ENCODE peak calls at places on chromosomes 3 and 15, in nine cellular contexts. D is small intestine, B is OCI-LY7, C is cardiac fibroblast, W is BJ, N is astrocyte of the cerebellum, S is HCT116, E is MM.1S, F is foreskin fibroblast. I is an unnamed sample.

GRCh38 chr15:65460948-65461347 is 38.2 kb upstream of the IGDCC4 start:
- DNase-seq in D (no peak), B (no peak), C (peak; percentile 4), W (no peak), N (no peak), S (no peak), E (no peak), F (peak; percentile 21), I (no peak)

GRCh38 chr3:10518506-10519150 is 13.2 kb upstream of the ATP2B2 start:
- DNase-seq in D (no peak), B (no peak), C (peak; percentile 21), W (no peak), N (peak; percentile 88), S (no peak), E (no peak), F (peak; percentile 17), I (peak; percentile 17)

GRCh38 chr3:125037498-125038150 is 18.2 kb downstream of the HEG1 start:
- DNase-seq in D (no peak), B (no peak), C (no peak), W (no peak), N (no peak), S (no peak), E (no peak), F (no peak), I (no peak)

GRCh38 chr15:34271493-34271892 is 46.7 kb downstream of the EMC4 start:
- DNase-seq in D (no peak), B (no peak), C (peak; percentile 63), W (peak; percentile 35), N (no peak), S (no peak), E (no peak), F (peak; percentile 85), I (peak; percentile 67)

GRCh38 chr3:156395961-156396700 is 158.8 kb downstream of the SSR3 start:
- DNase-seq in D (no peak), B (no peak), C (no peak), W (no peak), N (no peak), S (no peak), E (no peak), F (peak; percentile 71), I (no peak)

GRCh38 chr3:179801263-179801662 is 148.4 kb downstream of the USP13 start:
- DNase-seq in D (no peak), B (no peak), C (peak; percentile 92), W (peak; percentile 73), N (peak; percentile 26), S (no peak), E (no peak), F (peak; percentile 95), I (peak; percentile 98)

GRCh38 chr3:130679218-130679617 is 67.4 kb downstream of the PIK3R4 start:
- DNase-seq in D (no peak), B (no peak), C (no peak), W (no peak), N (no peak), S (no peak), E (no peak), F (no peak), I (no peak)

GRCh38 chr3:43155464-43156121 is 49.7 kb upstream of the POMGNT2 start:
- DNase-seq in D (peak; percentile 76), B (no peak), C (peak; percentile 86), W (peak; percentile 28), N (peak; percentile 58), S (peak; percentile 73), E (no peak), F (peak; percentile 93), I (peak; percentile 53)

GRCh38 chr15:58065445-58066041 is at the start of gene ALDH1A2:
- DNase-seq in D (no peak), B (no peak), C (peak; percentile 37), W (no peak), N (no peak), S (no peak), E (no peak), F (peak; percentile 7), I (no peak)

GRCh38 chr3:193842832-193843446 is 249.9 kb downstream of the OPA1 start:
- DNase-seq in D (no peak), B (no peak), C (no peak), W (no peak), N (no peak), S (no peak), E (no peak), F (no peak), I (no peak)

GRCh38 chr3:35307296-35307695 is 332.0 kb upstream of the ARPP21 start:
- DNase-seq in D (no peak), B (no peak), C (no peak), W (no peak), N (no peak), S (no peak), E (no peak), F (no peak), I (no peak)

GRCh38 chr15:25239471-25240345 is 199.1 kb downstream of the UBE3A start:
- DNase-seq in D (no peak), B (no peak), C (no peak), W (no peak), N (no peak), S (no peak), E (no peak), F (no peak), I (no peak)

GRCh38 chr3:140922634-140923033 is 19.0 kb upstream of the SLC25A36 start:
- DNase-seq in D (no peak), B (peak; percentile 24), C (peak; percentile 44), W (no peak), N (no peak), S (no peak), E (no peak), F (peak; percentile 58), I (no peak)

GRCh38 chr3:95715137-95715536 is 1099.3 kb upstream of the EPHA6 start:
- DNase-seq in D (no peak), B (no peak), C (no peak), W (no peak), N (no peak), S (no peak), E (no peak), F (no peak), I (no peak)

GRCh38 chr3:53846851-53847155 is 435 bp downstream of the IL17RB start:
- DNase-seq in D (no peak), B (no peak), C (no peak), W (no peak), N (no peak), S (no peak), E (no peak), F (no peak), I (no peak)
- H3K4me3 ChIP-seq in D (no peak overlapping the region), B (no peak overlapping the region), C (no peak overlapping the region), W (no peak overlapping the region), N (peak overlapping the region; percentile 52), S (peak overlapping the region; percentile 45), E (peak overlapping the region; percentile 81), F (peak overlapping the region; percentile 69), I (no peak overlapping the region)

GRCh38 chr3:37907371-37907770 is 45.7 kb downstream of the CTDSPL start:
- DNase-seq in D (no peak), B (peak; percentile 31), C (no peak), W (no peak), N (no peak), S (no peak), E (no peak), F (no peak), I (no peak)

GRCh38 chr3:37906734-37907282 is 45.1 kb downstream of the CTDSPL start:
- DNase-seq in D (no peak), B (no peak), C (no peak), W (no peak), N (no peak), S (no peak), E (no peak), F (no peak), I (no peak)

GRCh38 chr3:37905346-37905745 is 43.7 kb downstream of the CTDSPL start:
- DNase-seq in D (no peak), B (peak; percentile 53), C (no peak), W (no peak), N (no peak), S (no peak), E (peak; percentile 58), F (peak; percentile 14), I (no peak)

GRCh38 chr3:37904614-37905047 is 43.0 kb downstream of the CTDSPL start:
- DNase-seq in D (no peak), B (no peak), C (peak; percentile 57), W (no peak), N (no peak), S (no peak), E (no peak), F (peak; percentile 72), I (no peak)

GRCh38 chr3:37905987-37906674 is 44.5 kb downstream of the CTDSPL start:
- DNase-seq in D (no peak), B (peak; percentile 49), C (peak; percentile 72), W (peak; percentile 44), N (peak; percentile 56), S (no peak), E (no peak), F (peak; percentile 84), I (peak; percentile 28)
- H3K4me3 ChIP-seq in D (no peak overlapping the region), B (peak overlapping the region; percentile 25), C (no peak overlapping the region), W (no peak overlapping the region), N (no peak overlapping the region), S (no peak overlapping the region), E (no peak overlapping the region), F (no peak overlapping the region), I (no peak overlapping the region)

DNA sequence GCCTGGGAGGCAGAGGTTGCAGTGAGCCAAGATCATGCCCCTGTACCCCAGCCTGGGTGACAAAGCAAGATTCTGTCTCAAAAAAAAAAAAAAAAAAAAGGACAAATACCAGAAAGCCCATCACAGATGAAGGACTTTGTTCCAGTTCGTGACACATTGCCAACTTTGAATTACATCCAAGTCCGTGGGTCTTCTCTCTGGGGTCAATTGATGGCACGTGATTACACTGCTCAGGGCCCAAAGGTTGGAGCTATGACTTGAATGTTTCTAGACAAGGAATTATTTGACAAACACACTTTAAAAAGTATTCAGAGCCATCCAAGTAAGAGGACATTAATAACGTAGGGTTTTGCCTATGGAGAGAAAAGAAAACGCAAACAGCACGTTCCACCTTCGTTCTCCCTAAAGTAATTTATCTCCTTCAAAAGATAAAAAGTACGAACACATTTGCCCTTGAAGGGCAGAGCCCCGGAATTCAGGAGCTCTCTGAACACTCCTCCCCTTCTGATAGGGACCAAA is 31.4 kb upstream of the ST3GAL6 start:
- DNase-seq in D (no peak), B (no peak), C (no peak), W (no peak), N (no peak), S (no peak), E (peak; percentile 10), F (no peak), I (no peak)
- H3K4me3 ChIP-seq in D (no peak overlapping the region), B (no peak overlapping the region), C (peak overlapping the region; percentile 93), W (peak overlapping the region; percentile 44), N (peak overlapping the region; percentile 73), S (peak overlapping the region; percentile 76), E (peak overlapping the region; percentile 93), F (peak overlapping the region; percentile 56), I (peak overlapping the region; percentile 75)

GRCh38 chr3:150184426-150185071 is 213.9 kb upstream of the PFN2 start:
- DNase-seq in D (no peak), B (no peak), C (peak; percentile 33), W (no peak), N (no peak), S (no peak), E (no peak), F (peak; percentile 53), I (no peak)
- H3K4me3 ChIP-seq in D (no peak overlapping the region), B (no peak overlapping the region), C (peak overlapping the region; percentile 54), W (no peak overlapping the region), N (peak overlapping the region; percentile 34), S (peak overlapping the region; percentile 29), E (no peak overlapping the region), F (peak overlapping the region; percentile 56), I (peak overlapping the region; percentile 43)